ENCODE peak calls at places on chromosome 6, in six cellular contexts. I, E, A, P, K and G are unnamed samples.

GRCh38 chr6:40903456-40903855 is 135.6 kb downstream of the UNC5CL start:
- DNase-seq in I (no peak), E (no peak), A (no peak), P (no peak), K (no peak), G (no peak)

GRCh38 chr6:142907017-142907470 is 37.9 kb downstream of the HIVEP2 start:
- DNase-seq in I (no peak), E (no peak), A (no peak), P (no peak), K (no peak), G (no peak)

GRCh38 chr6:169859978-169860703 is 108.7 kb downstream of the ERMARD start:
- DNase-seq in I (no peak), E (no peak), A (no peak), P (no peak), K (no peak), G (no peak)

GRCh38 chr6:18501313-18502013 is 114.3 kb downstream of the RNF144B start:
- DNase-seq in I (no peak), E (peak), A (no peak), P (no peak), K (no peak), G (no peak)

GRCh38 chr6:139905404-139906052 is 531.1 kb upstream of the CITED2 start:
- DNase-seq in I (no peak), E (no peak), A (no peak), P (no peak), K (no peak), G (no peak)

GRCh38 chr6:97440590-97441176 is 157.7 kb upstream of the MMS22L start:
- DNase-seq in I (peak), E (peak), A (no peak), P (peak), K (no peak), G (peak)

GRCh38 chr6:14499804-14500203 is 382.2 kb downstream of the CD83 start:
- DNase-seq in I (no peak), E (no peak), A (no peak), P (peak), K (no peak), G (no peak)

GRCh38 chr6:46638650-46639049 is 14.0 kb downstream of the CYP39A1 start:
- DNase-seq in I (no peak), E (no peak), A (no peak), P (no peak), K (no peak), G (no peak)

GRCh38 chr6:156924241-156924640 is 147.1 kb downstream of the ARID1B start:
- DNase-seq in I (no peak), E (no peak), A (no peak), P (no peak), K (no peak), G (no peak)

GRCh38 chr6:41622210-41622990 is 15.9 kb upstream of the MDFI start:
- DNase-seq in I (no peak), E (no peak), A (no peak), P (no peak), K (no peak), G (no peak)

GRCh38 chr6:119929121-119929520 is 579.6 kb upstream of the MAN1A1 start:
- DNase-seq in I (no peak), E (no peak), A (no peak), P (peak), K (no peak), G (no peak)

GRCh38 chr6:116217069-116217468 is 36.8 kb downstream of the TSPYL4 start:
- DNase-seq in I (peak), E (peak), A (no peak), P (peak), K (no peak), G (no peak)

GRCh38 chr6:129767776-129768490 is 58.0 kb upstream of the ARHGAP18 start:
- DNase-seq in I (no peak), E (no peak), A (no peak), P (no peak), K (no peak), G (no peak)

GRCh38 chr6:46327769-46328168 is 157.0 kb upstream of the ENPP5 start:
- DNase-seq in I (no peak), E (no peak), A (no peak), P (no peak), K (no peak), G (no peak)

GRCh38 chr6:56838016-56838555 is 116.8 kb upstream of the BEND6 start:
- DNase-seq in I (no peak), E (no peak), A (no peak), P (no peak), K (no peak), G (no peak)

GRCh38 chr6:14665827-14666724 is 548.5 kb downstream of the CD83 start:
- DNase-seq in I (no peak), E (peak), A (no peak), P (peak), K (peak), G (no peak)